ENCODE peak calls at places on chromosomes 13 and 19, in four cellular contexts. One of them, this sample, is unnamed.

GRCh38 chr19:13850910-13851753 is 25.8 kb upstream of the NANOS3 start:
- DNase-seq in GM12878: no peak
- DNase-seq in HepG2: peak
- DNase-seq in H1: no peak
- DNase-seq in this sample: peak

GRCh38 chr19:6718741-6719539 is 1.5 kb downstream of the C3 start:
- DNase-seq in GM12878: no peak
- DNase-seq in H1: no peak
- DNase-seq in HepG2: peak
- DNase-seq in this sample: peak

GRCh38 chr13:25232937-25233515 is 54.3 kb downstream of the MTMR6 start:
- DNase-seq in HepG2: peak
- DNase-seq in H1: no peak
- DNase-seq in GM12878: no peak
- DNase-seq in this sample: peak

GRCh38 chr13:20831933-20832332 is 58.2 kb upstream of the EEF1AKMT1 start:
- DNase-seq in H1: no peak
- DNase-seq in HepG2: no peak
- DNase-seq in GM12878: no peak
- DNase-seq in this sample: no peak

GRCh38 chr13:38202730-38203129 is 146.9 kb upstream of the UFM1 start:
- DNase-seq in H1: no peak
- DNase-seq in HepG2: no peak
- DNase-seq in GM12878: no peak
- DNase-seq in this sample: no peak

GRCh38 chr13:34156841-34157365 is 339.0 kb downstream of the RFC3 start:
- DNase-seq in HepG2: peak
- DNase-seq in H1: no peak
- DNase-seq in GM12878: peak
- DNase-seq in this sample: no peak

GRCh38 chr13:20128459-20128927 is 32.4 kb downstream of the GJA3 start:
- DNase-seq in H1: no peak
- DNase-seq in GM12878: no peak
- DNase-seq in HepG2: peak
- DNase-seq in this sample: no peak

GRCh38 chr13:80217614-80218456 is 123.1 kb downstream of the SPRY2 start:
- DNase-seq in HepG2: no peak
- DNase-seq in H1: no peak
- DNase-seq in GM12878: no peak
- DNase-seq in this sample: no peak

GRCh38 chr13:24997367-24997967 is 98.5 kb upstream of the PABPC3 start:
- DNase-seq in GM12878: no peak
- DNase-seq in H1: no peak
- DNase-seq in HepG2: peak
- DNase-seq in this sample: peak

GRCh38 chr19:18469245-18470107 is 31.5 kb upstream of the ISYNA1 start:
- DNase-seq in H1: peak
- DNase-seq in GM12878: no peak
- DNase-seq in HepG2: peak
- DNase-seq in this sample: peak

GRCh38 chr19:17777840-17778620 is 16.9 kb upstream of the B3GNT3 start:
- DNase-seq in HepG2: peak
- DNase-seq in GM12878: no peak
- DNase-seq in H1: peak
- DNase-seq in this sample: peak

GRCh38 chr19:6221878-6222746 is 57.7 kb downstream of the MLLT1 start:
- DNase-seq in GM12878: no peak
- DNase-seq in H1: no peak
- DNase-seq in HepG2: no peak
- DNase-seq in this sample: no peak

GRCh38 chr13:73708393-73708985 is 425.7 kb downstream of the KLF12 start:
- DNase-seq in GM12878: no peak
- DNase-seq in H1: no peak
- DNase-seq in HepG2: peak
- DNase-seq in this sample: peak

GRCh38 chr13:71672527-71672926 is 194.5 kb downstream of the DACH1 start:
- DNase-seq in H1: no peak
- DNase-seq in HepG2: no peak
- DNase-seq in GM12878: no peak
- DNase-seq in this sample: no peak

GRCh38 chr13:65943024-65943423 is 1287.1 kb downstream of the PCDH9 start:
- DNase-seq in H1: no peak
- DNase-seq in GM12878: no peak
- DNase-seq in HepG2: no peak
- DNase-seq in this sample: no peak

GRCh38 chr13:65940720-65941119 is 1289.4 kb downstream of the PCDH9 start:
- DNase-seq in H1: no peak
- DNase-seq in HepG2: no peak
- DNase-seq in GM12878: no peak
- DNase-seq in this sample: no peak

GRCh38 chr13:65946387-65946786 is 1283.7 kb downstream of the PCDH9 start:
- DNase-seq in GM12878: no peak
- DNase-seq in H1: no peak
- DNase-seq in HepG2: no peak
- DNase-seq in this sample: no peak

DNA sequence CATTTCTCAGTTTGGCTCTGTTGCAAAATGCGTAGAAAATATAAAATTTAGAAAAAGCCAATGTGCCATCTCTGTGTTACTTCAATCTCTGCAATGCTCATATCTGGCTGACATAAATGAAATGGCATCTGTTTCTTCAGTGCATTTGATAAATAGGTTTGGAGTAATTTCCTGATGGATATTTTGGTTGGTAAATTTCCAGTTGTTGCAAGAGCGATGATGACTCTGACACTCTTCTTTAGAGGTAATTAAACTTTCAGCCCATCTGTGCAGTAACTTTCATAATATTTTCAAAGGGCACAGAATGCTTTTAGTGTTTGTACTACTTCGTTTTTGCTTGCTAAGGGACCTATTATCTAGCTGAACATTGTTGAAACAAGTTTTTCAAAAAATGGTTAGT is 1286.4 kb downstream of the PCDH9 start:
- DNase-seq in HepG2: no peak
- DNase-seq in GM12878: no peak
- DNase-seq in H1: no peak
- DNase-seq in this sample: no peak
- TF ChIP-seq HDAC6 in HepG2: no peak
- TF ChIP-seq HDAC6 in GM12878: no peak
- TF ChIP-seq HDAC6 in H1: no peak
- TF ChIP-seq HDAC6 in this sample: no peak

DNA sequence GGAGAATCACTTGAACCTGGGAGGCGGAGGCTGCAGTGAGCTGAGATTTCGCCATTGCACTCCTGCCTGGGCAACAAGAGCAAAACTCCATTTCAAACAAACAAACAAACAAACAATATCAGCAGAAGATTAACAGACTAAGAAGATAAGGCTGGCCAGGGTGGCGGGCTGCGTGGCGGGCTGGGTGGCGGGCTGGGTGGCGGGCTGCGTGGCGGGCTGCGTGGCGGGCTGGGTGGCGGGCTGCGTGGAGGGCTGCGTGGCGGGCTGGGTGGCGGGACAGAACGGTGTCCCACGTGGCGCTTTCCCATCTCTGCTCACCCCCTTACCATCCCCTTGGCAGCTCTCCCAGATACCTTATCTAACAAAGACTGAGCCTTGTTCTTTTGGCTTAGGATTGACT is 196.2 kb downstream of the COL4A1 start:
- DNase-seq in H1: no peak
- DNase-seq in HepG2: no peak
- DNase-seq in GM12878: no peak
- DNase-seq in this sample: no peak
- TF ChIP-seq HDAC6 in H1: no peak
- TF ChIP-seq HDAC6 in HepG2: no peak
- TF ChIP-seq HDAC6 in GM12878: no peak
- TF ChIP-seq HDAC6 in this sample: no peak

GRCh38 chr19:1502433-1503088 is 10.3 kb downstream of the ADAMTSL5 start:
- DNase-seq in HepG2: no peak
- DNase-seq in GM12878: no peak
- DNase-seq in H1: no peak
- DNase-seq in this sample: no peak

GRCh38 chr19:1505012-1505411 is 7.8 kb downstream of the ADAMTSL5 start:
- DNase-seq in HepG2: no peak
- DNase-seq in H1: no peak
- DNase-seq in GM12878: no peak
- DNase-seq in this sample: no peak

GRCh38 chr19:1501200-1501595 is 10.2 kb downstream of the REEP6 start:
- DNase-seq in HepG2: no peak
- DNase-seq in H1: no peak
- DNase-seq in GM12878: no peak
- DNase-seq in this sample: no peak

GRCh38 chr19:1503925-1504430 is 8.8 kb downstream of the ADAMTSL5 start:
- DNase-seq in HepG2: no peak
- DNase-seq in H1: no peak
- DNase-seq in GM12878: no peak
- DNase-seq in this sample: no peak

DNA sequence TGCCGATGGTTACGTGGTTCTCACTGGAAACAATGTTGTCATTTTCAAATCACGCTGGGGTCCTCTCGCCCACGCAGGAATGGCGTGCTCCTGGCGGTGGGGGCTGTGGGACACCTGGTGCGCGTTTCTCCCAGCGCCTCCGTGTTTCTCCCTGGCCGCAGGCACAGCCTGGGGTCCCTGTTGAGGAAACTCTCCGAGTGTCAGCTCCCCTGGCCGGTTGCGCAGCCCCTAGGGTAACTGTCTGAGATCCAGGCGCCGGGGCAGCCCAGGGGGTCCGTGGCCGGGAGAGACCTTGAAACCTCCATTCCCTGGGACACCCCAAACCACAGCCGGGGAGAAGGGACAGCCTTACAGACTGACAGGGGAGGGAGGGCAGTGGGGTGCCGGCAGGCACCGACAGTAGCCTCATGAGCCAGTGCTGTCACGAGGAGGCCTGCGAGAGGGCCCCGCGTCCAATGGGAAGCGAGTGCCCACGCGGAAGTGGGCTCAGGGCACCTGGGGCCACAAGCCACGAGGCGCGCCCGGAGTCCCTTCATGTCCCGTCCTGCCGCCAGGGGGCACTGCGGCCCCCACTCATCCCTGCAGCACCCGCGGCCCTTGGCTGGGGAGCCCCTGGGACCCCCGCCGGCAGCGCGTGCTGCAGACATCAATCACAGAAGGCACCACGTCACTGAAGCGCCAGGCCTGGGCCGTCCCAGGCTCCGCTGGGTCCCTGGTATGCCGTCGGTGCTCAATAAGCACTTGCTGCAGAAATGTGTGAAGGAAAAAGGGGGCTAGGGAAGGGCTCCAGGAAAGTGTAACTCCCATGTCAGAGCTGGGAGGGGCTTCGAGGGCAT is 9.5 kb downstream of the ADAMTSL5 start:
- DNase-seq in GM12878: no peak
- DNase-seq in H1: peak
- DNase-seq in HepG2: no peak
- DNase-seq in this sample: peak
- TF ChIP-seq HDAC6 in GM12878: no peak
- TF ChIP-seq HDAC6 in H1: no peak
- TF ChIP-seq HDAC6 in HepG2: no peak
- TF ChIP-seq HDAC6 in this sample: no peak

DNA sequence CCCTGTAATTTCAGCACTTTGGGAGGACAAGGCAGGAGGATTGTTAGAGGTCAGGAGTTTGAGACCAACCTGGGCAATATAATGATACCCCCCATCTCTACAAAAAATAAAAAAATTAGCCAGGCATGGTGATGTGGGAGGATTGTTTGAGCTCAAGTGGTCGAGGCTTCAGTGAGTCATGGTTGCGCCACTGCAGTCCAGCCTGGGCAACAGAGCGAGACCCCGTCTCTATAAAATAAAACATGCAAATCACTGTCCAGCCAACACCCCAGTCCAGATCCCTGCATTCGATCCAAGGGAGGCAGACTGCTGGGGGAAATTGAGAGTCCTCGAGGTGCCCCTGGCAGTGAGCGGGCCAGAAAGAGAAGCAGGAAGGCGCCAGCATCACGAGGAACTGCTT is 7.0 kb downstream of the CYTH2 start:
- DNase-seq in HepG2: no peak
- DNase-seq in H1: no peak
- DNase-seq in GM12878: no peak
- DNase-seq in this sample: no peak
- TF ChIP-seq HDAC6 in HepG2: no peak
- TF ChIP-seq HDAC6 in H1: no peak
- TF ChIP-seq HDAC6 in GM12878: no peak
- TF ChIP-seq HDAC6 in this sample: no peak

GRCh38 chr19:23554548-23554947 is 132.5 kb downstream of the ZNF675 start:
- DNase-seq in H1: no peak
- DNase-seq in GM12878: no peak
- DNase-seq in HepG2: no peak
- DNase-seq in this sample: no peak
- TF ChIP-seq HDAC6 in H1: no peak
- TF ChIP-seq HDAC6 in GM12878: no peak
- TF ChIP-seq HDAC6 in HepG2: no peak
- TF ChIP-seq HDAC6 in this sample: no peak

GRCh38 chr13:39655041-39655568 is 357 bp upstream of the COG6 start:
- DNase-seq in HepG2: no peak
- DNase-seq in GM12878: no peak
- DNase-seq in H1: no peak
- DNase-seq in this sample: no peak
- TF ChIP-seq HDAC6 in HepG2: no peak
- TF ChIP-seq HDAC6 in GM12878: no peak
- TF ChIP-seq HDAC6 in H1: no peak
- TF ChIP-seq HDAC6 in this sample: no peak

This sample was measured in K562.